ENCODE peak calls at places on chromosomes 5 and 9, in six cellular contexts. W is fibroblast of lung, K is choroid plexus epithelial cell, R is astrocyte of the spinal cord, S is A673, Y is heart left ventricle. Q is an unnamed sample.

GRCh38 chr5:143200781-143201398 is 202.6 kb downstream of the NR3C1 start:
- DNase-seq in W (peak), K (peak), R (peak), S (no peak), Y (peak), Q (peak)

GRCh38 chr5:37598665-37599064 is 219.5 kb downstream of the WDR70 start:
- DNase-seq in W (no peak), K (no peak), R (no peak), S (no peak), Y (no peak), Q (no peak)

GRCh38 chr5:172010278-172010677 is 3.8 kb upstream of the FBXW11 start:
- DNase-seq in W (peak), K (peak), R (peak), S (peak), Y (no peak), Q (no peak)

GRCh38 chr9:76419782-76420380 is 25.7 kb upstream of the RFK start:
- DNase-seq in W (no peak), K (peak), R (no peak), S (peak), Y (no peak), Q (no peak)

GRCh38 chr5:76601470-76601869 is 21.7 kb downstream of the F2RL2 start:
- DNase-seq in W (peak), K (peak), R (peak), S (peak), Y (no peak), Q (peak)

GRCh38 chr5:655406-655805 is 37.7 kb downstream of the TPPP start:
- DNase-seq in W (no peak), K (no peak), R (no peak), S (no peak), Y (no peak), Q (no peak)

GRCh38 chr9:92600742-92601261 is 65.0 kb upstream of the ECM2 start:
- DNase-seq in W (peak), K (peak), R (peak), S (no peak), Y (no peak), Q (peak)

GRCh38 chr9:12759767-12760166 is 15.1 kb upstream of the LURAP1L start:
- DNase-seq in W (peak), K (peak), R (peak), S (no peak), Y (no peak), Q (peak)

GRCh38 chr9:35186524-35186923 is 24.7 kb downstream of the UNC13B start:
- DNase-seq in W (no peak), K (no peak), R (no peak), S (peak), Y (no peak), Q (no peak)

GRCh38 chr9:136172412-136173079 is 32.4 kb downstream of the LHX3 start:
- DNase-seq in W (no peak), K (no peak), R (no peak), S (no peak), Y (no peak), Q (no peak)

GRCh38 chr9:135227641-135228251 is 140.3 kb downstream of the OLFM1 start:
- DNase-seq in W (no peak), K (no peak), R (no peak), S (no peak), Y (no peak), Q (no peak)

GRCh38 chr5:176823076-176823481 is 12.7 kb downstream of the UNC5A start:
- DNase-seq in W (no peak), K (no peak), R (no peak), S (no peak), Y (no peak), Q (no peak)

GRCh38 chr5:80686757-80687156 is 32.0 kb upstream of the DHFR start:
- DNase-seq in W (peak), K (peak), R (peak), S (peak), Y (no peak), Q (peak)

GRCh38 chr9:94945191-94946144 is 219.0 kb downstream of the AOPEP start:
- DNase-seq in W (peak), K (peak), R (peak), S (peak), Y (peak), Q (peak)

GRCh38 chr9:35795701-35796100 is 4.3 kb downstream of the NPR2 start:
- DNase-seq in W (peak), K (no peak), R (no peak), S (no peak), Y (no peak), Q (no peak)

GRCh38 chr5:53479656-53480473 is 564 bp upstream of the FST start:
- DNase-seq in W (peak), K (peak), R (peak), S (peak), Y (peak), Q (peak)

GRCh38 chr5:175690025-175690424 is 32.2 kb downstream of the HRH2 start:
- DNase-seq in W (no peak), K (no peak), R (no peak), S (no peak), Y (no peak), Q (no peak)

GRCh38 chr9:94156549-94157407 is 72.5 kb downstream of the PTPDC1 start:
- DNase-seq in W (peak), K (peak), R (peak), S (peak), Y (peak), Q (peak)

GRCh38 chr9:107614765-107615164 is 125.2 kb upstream of the KLF4 start:
- DNase-seq in W (no peak), K (no peak), R (no peak), S (no peak), Y (no peak), Q (no peak)

GRCh38 chr5:67003906-67004729 is 192.5 kb downstream of the CD180 start:
- DNase-seq in W (peak), K (peak), R (peak), S (peak), Y (peak), Q (peak)

GRCh38 chr5:17412760-17413671 is 85.0 kb upstream of the TAF11L2 start:
- DNase-seq in W (no peak), K (no peak), R (no peak), S (no peak), Y (no peak), Q (no peak)

GRCh38 chr5:97231025-97231636 is 48.1 kb upstream of the RIOK2 start:
- DNase-seq in W (peak), K (peak), R (peak), S (peak), Y (no peak), Q (peak)

GRCh38 chr9:134778841-134779411 is 101.7 kb upstream of the FCN2 start:
- DNase-seq in W (peak), K (peak), R (peak), S (peak), Y (peak), Q (peak)

GRCh38 chr9:78694950-78695349 is 398.0 kb downstream of the PSAT1 start:
- DNase-seq in W (no peak), K (no peak), R (no peak), S (no peak), Y (no peak), Q (no peak)

GRCh38 chr9:98944130-98945074 is 695 bp downstream of the COL15A1 start:
- DNase-seq in W (peak), K (no peak), R (no peak), S (no peak), Y (no peak), Q (no peak)
- H3K4me3 ChIP-seq in W (peak), K (peak), R (peak), S (peak), Y (peak), Q (peak)

GRCh38 chr9:82604947-82605656 is 457.8 kb downstream of the RASEF start:
- DNase-seq in W (peak), K (peak), R (peak), S (no peak), Y (peak), Q (peak)

GRCh38 chr9:82605657-82606031 is 457.3 kb downstream of the RASEF start:
- DNase-seq in W (no peak), K (no peak), R (no peak), S (no peak), Y (no peak), Q (no peak)

GRCh38 chr9:82606071-82606470 is 456.9 kb downstream of the RASEF start:
- DNase-seq in W (peak), K (no peak), R (no peak), S (no peak), Y (no peak), Q (peak)

GRCh38 chr9:82601272-82601835 is 461.6 kb downstream of the RASEF start:
- DNase-seq in W (peak), K (peak), R (peak), S (no peak), Y (no peak), Q (peak)

GRCh38 chr9:82606761-82607382 is 456.1 kb downstream of the RASEF start:
- DNase-seq in W (peak), K (peak), R (peak), S (peak), Y (peak), Q (peak)
- TF ChIP-seq CTCF in W (peak), K (peak), R (peak), S (peak), Y (peak), Q (peak)

GRCh38 chr9:99185904-99186303 is 35.8 kb downstream of the ALG2 start:
- DNase-seq in W (no peak), K (no peak), R (no peak), S (no peak), Y (no peak), Q (no peak)

GRCh38 chr9:99189887-99190596 is 31.7 kb downstream of the ALG2 start:
- DNase-seq in W (no peak), K (peak), R (no peak), S (no peak), Y (no peak), Q (no peak)

GRCh38 chr9:99187311-99187710 is 34.4 kb downstream of the ALG2 start:
- DNase-seq in W (no peak), K (no peak), R (no peak), S (no peak), Y (no peak), Q (no peak)

GRCh38 chr9:99190597-99191283 is 31.0 kb downstream of the ALG2 start:
- DNase-seq in W (no peak), K (no peak), R (no peak), S (no peak), Y (no peak), Q (no peak)

DNA sequence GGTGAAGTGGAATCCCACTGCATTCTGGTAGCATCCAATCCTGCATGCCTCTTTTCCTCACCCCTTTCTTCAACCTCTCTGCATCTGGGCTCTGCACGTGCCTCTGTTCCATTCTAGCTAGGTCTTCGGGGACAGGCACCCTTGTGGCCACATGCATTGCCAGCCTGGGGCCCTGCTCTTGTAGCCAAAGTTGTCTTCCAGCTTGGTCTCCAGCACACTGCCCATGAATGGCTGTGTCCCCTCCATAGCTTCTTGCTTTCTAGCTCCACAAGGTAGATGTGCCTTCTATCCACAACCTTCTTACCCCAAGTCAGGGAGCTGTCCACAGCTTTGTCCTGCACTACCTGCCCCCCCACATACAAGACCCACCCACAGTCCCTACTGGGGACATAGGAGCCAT is 32.6 kb downstream of the ALG2 start:
- DNase-seq in W (no peak), K (no peak), R (no peak), S (no peak), Y (no peak), Q (no peak)
- H3K4me3 ChIP-seq in W (no peak), K (no peak), R (no peak), S (no peak), Y (no peak), Q (no peak)

GRCh38 chr5:94288937-94289336 is 329.5 kb downstream of the KIAA0825 start:
- DNase-seq in W (peak), K (peak), R (peak), S (no peak), Y (no peak), Q (peak)
- TF ChIP-seq CTCF in W (no peak), K (no peak), R (no peak), S (no peak), Y (no peak), Q (no peak)

GRCh38 chr5:14669975-14670374 is 5.5 kb downstream of the OTULIN start:
- DNase-seq in W (peak), K (no peak), R (peak), S (no peak), Y (no peak), Q (no peak)

GRCh38 chr5:14667770-14668169 is 3.3 kb downstream of the OTULIN start:
- DNase-seq in W (no peak), K (no peak), R (no peak), S (no peak), Y (no peak), Q (no peak)

GRCh38 chr5:14671414-14671813 is 6.9 kb downstream of the OTULIN start:
- DNase-seq in W (peak), K (peak), R (peak), S (no peak), Y (no peak), Q (no peak)

GRCh38 chr5:14668247-14668646 is 3.7 kb downstream of the OTULIN start:
- DNase-seq in W (no peak), K (no peak), R (no peak), S (no peak), Y (no peak), Q (no peak)

GRCh38 chr5:14669415-14669814 is 4.9 kb downstream of the OTULIN start:
- DNase-seq in W (no peak), K (no peak), R (no peak), S (no peak), Y (no peak), Q (no peak)
- H3K4me3 ChIP-seq in W (no peak), K (no peak), R (no peak), S (no peak), Y (no peak), Q (no peak)

GRCh38 chr5:78056901-78057514 is 237.5 kb downstream of the AP3B1 start:
- DNase-seq in W (no peak), K (peak), R (peak), S (no peak), Y (no peak), Q (no peak)
- TF ChIP-seq CTCF in W (no peak), K (peak), R (peak), S (peak), Y (no peak), Q (peak)

GRCh38 chr9:69172895-69173294 is 1.2 kb upstream of the TJP2 start:
- DNase-seq in W (peak), K (peak), R (no peak), S (no peak), Y (no peak), Q (no peak)
- H3K4me3 ChIP-seq in W (no peak), K (no peak), R (no peak), S (no peak), Y (no peak), Q (no peak)

GRCh38 chr5:139391570-139392323 is 2.0 kb upstream of the MZB1 start:
- DNase-seq in W (peak), K (no peak), R (no peak), S (no peak), Y (no peak), Q (no peak)

GRCh38 chr5:139393497-139394122 is 1.3 kb downstream of the PROB1 start:
- DNase-seq in W (no peak), K (no peak), R (no peak), S (peak), Y (no peak), Q (no peak)

GRCh38 chr5:139392324-139392677 is 2.6 kb upstream of the MZB1 start:
- DNase-seq in W (no peak), K (no peak), R (no peak), S (no peak), Y (no peak), Q (no peak)

GRCh38 chr5:139394123-139394653 is 716 bp downstream of the PROB1 start:
- DNase-seq in W (no peak), K (peak), R (no peak), S (peak), Y (no peak), Q (peak)

DNA sequence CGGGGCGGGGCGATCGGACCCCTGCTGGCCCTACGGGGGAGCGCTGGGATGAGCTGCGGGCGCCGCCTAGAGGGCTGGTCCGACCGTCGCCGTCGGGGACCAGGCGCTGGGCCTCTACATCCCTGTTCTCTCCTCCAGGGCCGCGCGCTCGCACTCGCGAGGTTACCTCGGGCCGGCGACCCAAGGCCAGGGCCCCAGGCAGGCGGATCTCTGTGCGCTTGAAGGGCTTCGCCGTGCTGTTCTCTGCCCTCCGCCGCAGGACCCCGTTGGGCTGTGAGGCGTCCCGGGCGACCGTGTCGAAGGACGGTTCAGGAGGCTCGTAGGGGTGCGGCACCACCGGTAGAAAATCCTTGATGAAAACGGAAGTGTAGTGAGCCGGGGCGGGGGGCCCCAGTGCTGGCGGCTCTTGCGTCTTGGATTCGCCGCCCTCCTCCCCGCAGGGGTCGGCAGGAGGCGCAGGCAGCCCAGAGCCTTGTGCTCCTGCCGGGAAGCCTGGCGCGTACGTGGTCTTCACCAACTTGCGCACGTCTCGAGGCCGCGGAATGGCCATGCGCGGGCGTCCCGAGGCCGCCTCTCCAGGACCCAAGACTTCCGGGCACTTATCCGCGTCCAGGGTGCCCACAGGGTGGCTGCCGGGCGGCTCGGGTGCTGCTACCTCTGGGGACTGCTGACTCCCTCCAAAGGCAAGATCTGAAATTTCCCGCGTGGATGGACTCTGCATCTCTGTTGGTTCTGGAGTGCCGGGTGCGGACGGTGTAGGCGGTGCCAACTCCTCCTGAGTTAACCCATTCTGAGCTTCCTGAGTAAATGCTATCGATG is 2.0 kb downstream of the PROB1 start:
- DNase-seq in W (peak), K (peak), R (peak), S (peak), Y (peak), Q (peak)
- TF ChIP-seq CTCF in W (peak), K (peak), R (peak), S (peak), Y (peak), Q (peak)

GRCh38 chr9:96418074-96418919 is at the start of gene ZNF367:
- DNase-seq in W (peak), K (peak), R (peak), S (peak), Y (peak), Q (peak)

GRCh38 chr9:96419691-96419969 is 1.5 kb upstream of the ZNF367 start:
- DNase-seq in W (no peak), K (no peak), R (peak), S (no peak), Y (no peak), Q (no peak)

GRCh38 chr9:96423322-96423984 is 5.3 kb upstream of the ZNF367 start:
- DNase-seq in W (no peak), K (no peak), R (no peak), S (no peak), Y (no peak), Q (no peak)

GRCh38 chr9:96418920-96419690 is 935 bp upstream of the ZNF367 start:
- DNase-seq in W (peak), K (peak), R (peak), S (peak), Y (peak), Q (peak)

DNA sequence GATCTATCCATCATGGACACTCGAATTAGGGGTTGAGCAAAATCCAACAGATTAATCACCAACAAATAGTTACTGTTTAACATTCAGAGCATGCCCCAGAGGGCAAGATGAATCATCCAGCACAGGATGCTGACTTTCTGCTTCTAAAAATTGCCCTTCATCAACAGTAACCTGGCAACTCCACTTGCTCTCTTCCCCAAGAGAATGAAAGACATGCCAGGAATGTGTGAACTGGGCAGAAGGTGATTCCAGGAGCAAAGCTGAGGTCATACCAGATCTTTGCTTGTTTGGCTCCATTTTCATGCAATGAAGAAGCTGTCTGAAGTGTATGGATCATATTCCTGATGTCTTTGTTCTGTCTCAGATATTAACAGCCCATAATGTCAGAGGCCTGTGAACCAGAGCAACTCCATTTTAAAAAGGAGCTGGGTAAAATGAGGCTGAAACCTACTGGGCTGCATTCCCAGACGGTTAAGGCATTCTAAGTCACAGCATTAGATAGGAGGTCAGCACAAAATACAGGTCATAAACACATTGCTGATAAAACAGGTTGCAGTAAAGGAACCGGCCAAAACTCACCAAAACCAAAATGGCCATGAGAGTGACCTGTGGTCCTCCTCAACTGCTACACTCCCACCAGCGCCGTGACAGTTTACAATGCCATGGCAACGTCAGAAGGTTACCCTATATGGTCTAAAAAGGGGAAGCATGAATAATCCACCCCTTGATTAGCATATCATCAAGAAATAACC is 2.5 kb upstream of the ZNF367 start:
- DNase-seq in W (peak), K (peak), R (peak), S (peak), Y (peak), Q (peak)
- H3K4me3 ChIP-seq in W (no peak), K (no peak), R (no peak), S (no peak), Y (no peak), Q (no peak)

Q was measured in foreskin fibroblast.